ENCODE peak calls at places on chromosomes 6 and 20, in seven cellular contexts. T is A549, R is lung, Q is fibroblast of lung, J is transverse colon, C is sigmoid colon, F is colonic mucosa. G is an unnamed sample.

GRCh38 chr20:39960522-39961420 is 728.3 kb downstream of the MAFB start:
- DNase-seq in T (no peak), R (no peak), Q (no peak), J (no peak), C (peak; percentile 63), F (no peak), G (no peak)

GRCh38 chr6:151060742-151061100 is 179.0 kb upstream of the AKAP12 start:
- DNase-seq in T (no peak), R (no peak), Q (no peak), J (no peak), C (no peak), F (peak; percentile 1), G (no peak)

GRCh38 chr6:169097336-169098052 is 156.2 kb downstream of the THBS2 start:
- DNase-seq in T (no peak), R (peak; percentile 10), Q (peak; percentile 96), J (no peak), C (no peak), F (no peak), G (no peak)

GRCh38 chr6:72350256-72350875 is 271.5 kb upstream of the KCNQ5 start:
- DNase-seq in T (no peak), R (no peak), Q (no peak), J (no peak), C (no peak), F (no peak), G (no peak)

GRCh38 chr6:138454976-138455706 is 44.2 kb downstream of the NHSL1 start:
- DNase-seq in T (peak; percentile 29), R (no peak), Q (no peak), J (peak; percentile 85), C (no peak), F (peak; percentile 80), G (no peak)

GRCh38 chr20:2986466-2986865 is 57.0 kb upstream of the GNRH2 start:
- DNase-seq in T (no peak), R (peak; percentile 29), Q (peak; percentile 48), J (no peak), C (no peak), F (no peak), G (no peak)

GRCh38 chr6:117933471-117933870 is 26.4 kb downstream of the SLC35F1 start:
- DNase-seq in T (no peak), R (no peak), Q (no peak), J (no peak), C (no peak), F (no peak), G (no peak)

GRCh38 chr20:6184086-6184485 is 61.3 kb upstream of the FERMT1 start:
- DNase-seq in T (no peak), R (no peak), Q (no peak), J (no peak), C (no peak), F (no peak), G (no peak)

GRCh38 chr6:170036916-170037315 is 254.0 kb downstream of the DLL1 start:
- DNase-seq in T (no peak), R (no peak), Q (no peak), J (peak; percentile 7), C (peak; percentile 37), F (no peak), G (no peak)

GRCh38 chr6:117613920-117614535 is 11.7 kb upstream of the GOPC start:
- DNase-seq in T (no peak), R (no peak), Q (no peak), J (no peak), C (no peak), F (no peak), G (no peak)

GRCh38 chr6:14567031-14567430 is 449.5 kb downstream of the CD83 start:
- DNase-seq in T (peak; percentile 41), R (no peak), Q (no peak), J (no peak), C (no peak), F (no peak), G (no peak)

GRCh38 chr6:37042139-37042538 is 36.7 kb downstream of the FGD2 start:
- DNase-seq in T (no peak), R (no peak), Q (no peak), J (no peak), C (no peak), F (no peak), G (no peak)

GRCh38 chr6:113634352-113635163 is 222.6 kb upstream of the MARCKS start:
- DNase-seq in T (peak; percentile 51), R (no peak), Q (peak; percentile 51), J (no peak), C (no peak), F (no peak), G (no peak)

GRCh38 chr20:43914697-43915208 is at the start of gene TOX2:
- DNase-seq in T (peak; percentile 21), R (no peak), Q (peak; percentile 49), J (peak; percentile 62), C (no peak), F (peak; percentile 62), G (no peak)

GRCh38 chr20:37565134-37565811 is 37.6 kb upstream of the BLCAP start:
- DNase-seq in T (no peak), R (no peak), Q (no peak), J (no peak), C (no peak), F (no peak), G (no peak)

GRCh38 chr6:96923400-96923799 is 1.1 kb upstream of the KLHL32 start:
- DNase-seq in T (no peak), R (no peak), Q (no peak), J (no peak), C (no peak), F (no peak), G (no peak)

GRCh38 chr20:23435675-23436539 is 3.6 kb upstream of the CSTL1 start:
- DNase-seq in T (no peak), R (no peak), Q (no peak), J (peak; percentile 66), C (no peak), F (peak; percentile 49), G (peak; percentile 39)

GRCh38 chr20:1178103-1178502 is 6.7 kb downstream of the TMEM74B start:
- DNase-seq in T (no peak), R (no peak), Q (no peak), J (no peak), C (no peak), F (no peak), G (no peak)

GRCh38 chr6:53786832-53787231 is 8.0 kb upstream of the LRRC1 start:
- DNase-seq in T (no peak), R (no peak), Q (no peak), J (no peak), C (no peak), F (no peak), G (no peak)

GRCh38 chr6:26595669-26596269 is 984 bp upstream of the ABT1 start:
- DNase-seq in T (peak; percentile 91), R (peak; percentile 90), Q (peak; percentile 88), J (peak; percentile 95), C (peak; percentile 95), F (peak; percentile 96), G (peak; percentile 65)

GRCh38 chr6:26594730-26595632 is 1.8 kb upstream of the ABT1 start:
- DNase-seq in T (peak; percentile 88), R (no peak), Q (peak; percentile 78), J (no peak), C (no peak), F (no peak), G (no peak)

GRCh38 chr6:26592649-26593048 is 4.1 kb upstream of the ABT1 start:
- DNase-seq in T (peak; percentile 24), R (no peak), Q (no peak), J (no peak), C (no peak), F (no peak), G (no peak)

GRCh38 chr6:26593278-26594127 is 3.2 kb upstream of the ABT1 start:
- DNase-seq in T (peak; percentile 45), R (no peak), Q (no peak), J (no peak), C (no peak), F (no peak), G (no peak)

GRCh38 chr6:26594128-26594493 is 2.6 kb upstream of the ABT1 start:
- DNase-seq in T (no peak), R (no peak), Q (no peak), J (no peak), C (no peak), F (no peak), G (no peak)
- H3K4me3 ChIP-seq in T (peak overlapping the region; percentile 77), R (no peak overlapping the region), Q (peak overlapping the region; percentile 1), J (no peak overlapping the region), C (no peak overlapping the region), F (no peak overlapping the region), G (no peak overlapping the region)

DNA sequence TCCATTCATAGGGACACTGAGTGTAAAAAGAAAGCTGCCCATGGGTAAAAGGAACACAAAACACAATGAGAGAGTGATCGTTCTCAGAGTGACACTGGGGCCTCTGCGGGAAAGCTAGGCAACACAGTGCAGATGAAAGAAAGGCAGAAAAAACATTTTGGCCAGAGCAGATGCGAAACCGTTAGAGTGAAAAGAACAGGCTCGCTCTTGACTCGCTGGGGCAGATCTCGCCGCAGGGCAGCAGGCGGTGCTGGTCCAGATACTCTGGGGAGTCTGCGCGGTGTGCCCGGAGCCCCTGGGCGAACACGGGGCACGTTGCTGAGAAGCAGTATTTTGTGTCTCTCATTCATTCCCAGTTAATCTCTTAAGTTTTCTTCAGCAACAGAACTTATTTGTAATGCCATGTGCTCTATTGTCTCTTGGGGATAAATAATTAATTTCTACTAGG is 685.0 kb downstream of the QKI start:
- DNase-seq in T (no peak), R (no peak), Q (no peak), J (no peak), C (no peak), F (no peak), G (no peak)
- TF ChIP-seq CTCF in T (no peak), R (no peak), Q (no peak), J (no peak), C (no peak), F (no peak), G (no peak)

DNA sequence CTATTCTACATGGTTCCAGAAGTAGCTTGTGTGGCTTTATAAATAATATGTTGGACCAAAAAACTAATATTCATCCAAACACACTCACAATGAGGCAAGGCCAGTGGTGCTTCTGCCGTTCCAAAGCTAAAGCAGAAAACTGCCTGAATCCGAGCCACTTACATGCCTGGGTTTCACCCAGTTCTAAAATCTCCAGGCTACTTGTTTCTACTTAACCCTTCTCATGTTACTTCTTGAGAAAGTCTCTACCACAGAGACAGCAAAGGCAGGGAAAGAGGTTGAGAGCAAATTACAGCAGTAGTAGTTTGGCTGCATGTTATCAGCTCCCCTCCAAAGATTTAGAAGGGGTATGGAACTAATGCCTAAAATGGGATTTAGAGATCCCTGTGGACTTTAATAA is 62.0 kb downstream of the FAXC start:
- DNase-seq in T (no peak), R (no peak), Q (peak; percentile 3), J (no peak), C (no peak), F (no peak), G (no peak)
- H3K4me3 ChIP-seq in T (no peak overlapping the region), R (no peak overlapping the region), Q (no peak overlapping the region), J (no peak overlapping the region), C (no peak overlapping the region), F (no peak overlapping the region), G (no peak overlapping the region)

DNA sequence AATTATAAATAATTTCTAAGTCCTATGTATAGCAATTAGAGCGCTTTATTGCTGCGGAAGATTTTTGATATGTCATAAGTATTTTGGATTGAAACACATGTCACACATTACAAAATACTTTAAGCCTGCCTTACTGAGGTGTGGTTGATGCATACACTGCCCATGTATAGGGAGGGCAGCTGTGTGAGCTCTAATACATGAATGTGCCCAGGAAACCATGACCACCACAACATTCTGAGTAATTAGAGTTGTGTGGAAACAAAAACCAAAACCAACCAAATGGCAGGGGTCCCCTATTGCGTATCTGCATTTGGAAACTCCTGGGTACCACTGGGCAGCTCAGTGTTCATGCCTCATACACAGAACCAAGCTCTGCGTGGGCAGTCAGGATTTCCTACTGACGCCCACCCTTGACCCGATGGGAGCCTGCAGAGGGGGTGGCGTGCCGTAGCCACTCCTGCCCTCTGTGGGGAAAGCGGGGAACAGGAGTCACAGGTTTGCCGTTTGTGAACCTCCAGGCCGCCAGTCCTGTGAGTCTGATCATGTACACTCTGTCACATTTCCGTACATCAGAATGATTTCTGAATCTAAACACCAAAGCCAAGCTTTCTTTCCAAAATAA is 50.9 kb upstream of the PDE10A start:
- DNase-seq in T (no peak), R (no peak), Q (no peak), J (no peak), C (no peak), F (no peak), G (no peak)
- TF ChIP-seq CTCF in T (no peak), R (no peak), Q (no peak), J (no peak), C (no peak), F (no peak), G (no peak)

G was measured in LNCaP clone FGC.